ENCODE peak calls at places on chromosomes 1 and 21, in seven cellular contexts. D, K, E, Y, L, X and A are unnamed samples. For H3K9me3, the result is how much of the 10 kb centered on the place peaks cover.

GRCh38 chr1:61182049-61182448 is 99.7 kb downstream of the NFIA start:
- DNase-seq in D (no peak), K (no peak), E (no peak), Y (no peak), L (no peak), X (no peak), A (no peak)

GRCh38 chr1:16017461-16018303 is at the start of gene HSPB7:
- DNase-seq in D (peak), K (peak), E (peak), Y (peak), L (no peak), X (peak), A (peak)

GRCh38 chr1:23664837-23665795 is 26.5 kb upstream of the RPL11 start:
- DNase-seq in D (no peak), K (no peak), E (no peak), Y (no peak), L (no peak), X (peak), A (no peak)

GRCh38 chr1:226248091-226248490 is 24.6 kb downstream of the MIXL1 start:
- DNase-seq in D (no peak), K (no peak), E (no peak), Y (no peak), L (no peak), X (no peak), A (no peak)

GRCh38 chr1:98086796-98087195 is 166.0 kb upstream of the DPYD start:
- DNase-seq in D (no peak), K (no peak), E (peak), Y (no peak), L (no peak), X (no peak), A (no peak)

GRCh38 chr1:243731301-243731891 is 118.6 kb downstream of the AKT3 start:
- DNase-seq in D (no peak), K (no peak), E (peak), Y (no peak), L (no peak), X (no peak), A (no peak)

GRCh38 chr21:32467291-32467690 is 54.8 kb downstream of the EVA1C start:
- DNase-seq in D (no peak), K (no peak), E (no peak), Y (no peak), L (no peak), X (no peak), A (no peak)

GRCh38 chr1:169526120-169526832 is 40.5 kb upstream of the SLC19A2 start:
- DNase-seq in D (no peak), K (no peak), E (no peak), Y (no peak), L (no peak), X (no peak), A (no peak)

GRCh38 chr1:184843732-184844495 is 89.3 kb upstream of the EDEM3 start:
- DNase-seq in D (peak), K (no peak), E (no peak), Y (peak), L (no peak), X (no peak), A (no peak)

GRCh38 chr1:72433591-72433990 is 151.3 kb upstream of the NEGR1 start:
- DNase-seq in D (no peak), K (no peak), E (no peak), Y (no peak), L (no peak), X (no peak), A (no peak)

GRCh38 chr1:230370109-230370508 is 56.0 kb downstream of the PGBD5 start:
- DNase-seq in D (no peak), K (no peak), E (no peak), Y (no peak), L (no peak), X (no peak), A (no peak)

GRCh38 chr21:41615613-41616012 is 107.7 kb upstream of the TMPRSS2 start:
- DNase-seq in D (no peak), K (no peak), E (peak), Y (no peak), L (no peak), X (no peak), A (no peak)
- H3K4me3 ChIP-seq in D (no peak), K (no peak), E (no peak), Y (no peak), L (no peak), X (no peak), A (no peak)

GRCh38 chr1:44775930-44776748 is 799 bp downstream of the RPS8 start:
- DNase-seq in D (peak), K (no peak), E (peak), Y (peak), L (no peak), X (peak), A (no peak)
- H3K9me3 ChIP-seq in D (under half), K (under half), E (under half), Y (under half), L (under half), X (under half), A (under half)

DNA sequence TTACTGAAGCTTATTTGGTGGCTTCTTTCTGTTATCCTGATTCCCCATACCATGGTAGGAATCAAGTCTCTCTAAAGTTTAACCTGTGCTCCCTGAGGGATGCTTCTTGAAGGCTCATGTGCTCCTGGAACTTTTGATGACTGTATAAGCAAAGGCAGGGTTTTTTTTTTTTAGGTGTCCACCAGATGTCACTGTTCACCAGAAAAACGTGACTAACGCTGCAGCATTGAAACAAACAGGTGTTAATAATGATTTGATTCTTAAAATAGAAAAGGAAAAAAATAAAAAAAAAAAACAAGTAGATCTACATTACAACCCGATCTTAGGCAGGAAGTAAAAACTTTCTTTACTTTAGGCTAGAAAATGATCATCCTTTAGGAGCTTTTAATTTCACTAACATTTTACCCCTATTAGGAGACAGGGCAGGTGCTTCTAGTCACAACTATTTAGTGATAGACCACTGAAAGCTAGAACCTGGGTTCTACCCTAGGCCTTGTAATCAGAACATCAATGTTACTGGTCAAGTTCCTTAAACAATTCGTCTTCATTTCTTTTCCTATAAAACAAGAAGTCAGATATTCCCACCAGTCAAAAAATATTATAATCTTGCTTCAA is 223.0 kb downstream of the PLA2G4A start:
- DNase-seq in D (no peak), K (no peak), E (peak), Y (no peak), L (no peak), X (peak), A (no peak)
- H3K4me3 ChIP-seq in D (no peak), K (no peak), E (no peak), Y (no peak), L (no peak), X (no peak), A (no peak)

GRCh38 chr21:38887062-38887686 is 81.4 kb downstream of the ETS2 start:
- DNase-seq in D (no peak), K (no peak), E (no peak), Y (no peak), L (no peak), X (no peak), A (no peak)

GRCh38 chr21:38881041-38881570 is 75.4 kb downstream of the ETS2 start:
- DNase-seq in D (no peak), K (no peak), E (no peak), Y (no peak), L (no peak), X (no peak), A (no peak)

GRCh38 chr21:38880578-38880966 is 74.8 kb downstream of the ETS2 start:
- DNase-seq in D (no peak), K (no peak), E (no peak), Y (no peak), L (no peak), X (no peak), A (no peak)

GRCh38 chr21:38879912-38880577 is 74.3 kb downstream of the ETS2 start:
- DNase-seq in D (no peak), K (no peak), E (no peak), Y (no peak), L (no peak), X (no peak), A (no peak)

GRCh38 chr21:38883142-38883541 is 77.4 kb downstream of the ETS2 start:
- DNase-seq in D (no peak), K (no peak), E (no peak), Y (no peak), L (no peak), X (no peak), A (no peak)
- H3K9me3 ChIP-seq in D (under half), K (under half), E (under half), Y (under half), L (under half), X (under half), A (under half)

GRCh38 chr1:27574871-27575831 is 28.8 kb downstream of the AHDC1 start:
- DNase-seq in D (peak), K (peak), E (peak), Y (peak), L (no peak), X (no peak), A (peak)
- H3K4me3 ChIP-seq in D (peak), K (peak), E (peak), Y (peak), L (peak), X (no peak), A (peak)

DNA sequence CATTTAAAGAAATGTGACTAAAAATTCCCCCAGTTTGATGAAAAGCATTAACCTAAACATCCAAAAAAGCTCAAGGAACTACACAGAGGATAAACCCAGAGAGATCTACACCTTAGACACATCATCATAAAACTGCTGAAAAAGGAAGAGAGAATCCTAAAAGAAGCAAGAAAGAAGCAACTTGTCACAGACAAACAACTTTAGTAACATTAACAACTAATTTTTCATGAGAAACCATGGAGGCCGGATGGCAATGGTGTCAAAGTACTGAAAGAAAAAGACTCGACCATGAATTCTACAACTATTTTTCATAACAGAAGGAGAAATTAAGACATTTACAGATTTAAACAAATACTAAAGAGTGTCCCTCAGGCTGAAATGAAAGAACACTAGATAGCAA is 17.7 kb downstream of the ZNF644 start:
- DNase-seq in D (no peak), K (no peak), E (no peak), Y (no peak), L (no peak), X (no peak), A (no peak)
- H3K9me3 ChIP-seq in D (under half), K (under half), E (under half), Y (under half), L (under half), X (under half), A (under half)

GRCh38 chr1:153532769-153533599 is 2.8 kb downstream of the S100A6 start:
- DNase-seq in D (peak), K (peak), E (peak), Y (peak), L (no peak), X (peak), A (peak)
- H3K4me3 ChIP-seq in D (peak), K (peak), E (peak), Y (peak), L (peak), X (no peak), A (no peak)